ENCODE peak calls at places on chromosomes 12 and 14, in seven cellular contexts. V is uterus; W is CD4-positive, alpha-beta memory T cell; D is right lobe of liver; A is CD4-positive, CD25-positive, alpha-beta regulatory T cell; E is Caco-2; L is bronchial epithelial cell. B is an unnamed sample.

GRCh38 chr14:23183076-23183475 is 384 bp downstream of the SLC7A8 start:
- DNase-seq in A (no peak), L (no peak), W (no peak), E (no peak), D (no peak), V (no peak), B (no peak)

GRCh38 chr12:44000309-44000952 is 164.6 kb downstream of the TMEM117 start:
- DNase-seq in L (peak; percentile 78), W (no peak), D (no peak), E (peak; percentile 71), A (peak; percentile 53), V (no peak), B (no peak)

GRCh38 chr14:103696466-103697071 is 18.7 kb downstream of the XRCC3 start:
- DNase-seq in V (peak; percentile 69), A (no peak), L (no peak), D (no peak), E (no peak), W (no peak), B (peak; percentile 74)

GRCh38 chr14:96383445-96383844 is 8.5 kb upstream of the AK7 start:
- DNase-seq in E (no peak), V (no peak), A (no peak), D (no peak), W (no peak), L (peak; percentile 56), B (no peak)

GRCh38 chr14:26730929-26731618 is 133.2 kb upstream of the NOVA1 start:
- DNase-seq in A (no peak), E (peak; percentile 41), D (peak; percentile 22), V (no peak), W (no peak), L (peak; percentile 9), B (no peak)

GRCh38 chr12:123269395-123269892 is 2.2 kb downstream of the CDK2AP1 start:
- DNase-seq in W (no peak), A (peak; percentile 39), L (no peak), E (no peak), D (peak; percentile 72), V (peak; percentile 64), B (peak; percentile 73)

GRCh38 chr14:23432946-23433345 is 2.5 kb downstream of the MYH7 start:
- DNase-seq in D (no peak), E (no peak), W (no peak), V (no peak), L (no peak), A (no peak), B (no peak)

GRCh38 chr12:16218934-16219718 is 58.4 kb downstream of the SLC15A5 start:
- DNase-seq in W (no peak), A (no peak), V (no peak), D (no peak), E (no peak), L (no peak), B (no peak)

GRCh38 chr12:70383886-70384285 is 17.8 kb downstream of the KCNMB4 start:
- DNase-seq in V (no peak), E (no peak), D (no peak), A (no peak), L (no peak), W (no peak), B (no peak)

GRCh38 chr12:9049520-9050133 is 60.3 kb downstream of the KLRG1 start:
- DNase-seq in E (peak; percentile 56), D (no peak), V (no peak), W (peak; percentile 59), L (peak; percentile 58), A (peak; percentile 71), B (no peak)

DNA sequence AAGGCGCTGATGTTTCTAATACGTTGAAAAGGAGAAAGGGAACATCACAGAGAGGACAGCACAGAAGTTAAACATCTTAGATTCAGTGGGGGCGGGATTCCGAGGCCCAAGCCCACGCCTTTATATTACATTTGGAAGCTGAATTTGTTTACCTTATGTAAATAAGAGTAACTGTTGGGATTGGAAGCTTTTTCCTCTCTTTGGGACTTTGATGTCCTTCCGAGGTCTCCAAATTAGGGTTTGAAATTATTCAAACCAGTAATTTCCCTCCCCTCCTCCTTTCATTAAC is 6.4 kb downstream of the FOXA1 start:
- DNase-seq in D (no peak), W (no peak), A (no peak), E (no peak), V (no peak), L (peak; percentile 53), B (no peak)
- H3K27me3 ChIP-seq in D (no peaks in the 10 kb centered on the region), W (peaks cover 18% of the 10 kb centered on the region), A (peaks cover 47% of the 10 kb centered on the region), E (no peaks in the 10 kb centered on the region), V (peaks cover 98% of the 10 kb centered on the region), L (no peaks in the 10 kb centered on the region), B (peaks cover 100% of the 10 kb centered on the region)

GRCh38 chr14:28780843-28781503 is 14.4 kb downstream of the FOXG1 start:
- DNase-seq in D (no peak), W (no peak), E (no peak), V (no peak), A (no peak), L (no peak), B (no peak)
- H3K27me3 ChIP-seq in D (no peaks in the 10 kb centered on the region), W (no peaks in the 10 kb centered on the region), E (no peaks in the 10 kb centered on the region), V (peaks cover 84% of the 10 kb centered on the region), A (peaks cover 3% of the 10 kb centered on the region), L (peaks cover 45% of the 10 kb centered on the region), B (peaks cover 100% of the 10 kb centered on the region)

DNA sequence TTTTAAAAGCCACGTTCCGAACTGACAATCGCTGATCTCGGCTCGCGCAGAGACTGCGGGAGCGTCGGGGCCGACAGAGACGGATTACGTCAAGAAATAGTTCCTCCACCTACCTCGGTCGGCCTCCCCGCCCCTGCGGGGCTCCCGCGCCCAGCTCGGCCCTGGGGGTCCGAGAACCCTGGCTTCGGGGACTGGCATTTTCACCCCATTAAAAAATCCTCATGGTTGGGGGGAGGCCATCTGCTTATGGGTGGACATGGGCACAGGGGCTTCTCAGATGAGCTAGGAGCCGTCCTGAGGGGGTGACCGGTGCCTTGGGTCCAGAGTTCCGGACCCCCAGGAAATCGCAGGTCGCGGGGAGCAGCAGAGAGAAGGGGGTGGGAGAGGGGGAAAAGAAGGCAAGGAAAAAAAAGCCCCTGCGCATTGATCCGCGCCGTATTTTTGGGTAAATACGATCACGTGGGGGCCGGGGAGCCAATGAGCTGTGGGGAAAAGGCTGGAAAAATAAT is 311 bp upstream of the HOXC9 start:
- DNase-seq in D (no peak), L (no peak), V (peak; percentile 70), E (no peak), W (no peak), A (no peak), B (no peak)
- H3K27me3 ChIP-seq in D (peaks cover 6% of the 10 kb centered on the region), L (peaks cover 89% of the 10 kb centered on the region), V (peaks cover 64% of the 10 kb centered on the region), E (no peaks in the 10 kb centered on the region), W (peaks cover 91% of the 10 kb centered on the region), A (peaks cover 40% of the 10 kb centered on the region), B (peaks cover 100% of the 10 kb centered on the region)

GRCh38 chr12:57237653-57237951 is 8.1 kb downstream of the SHMT2 start:
- DNase-seq in V (no peak), D (no peak), L (peak; percentile 45), A (no peak), E (no peak), W (no peak), B (no peak)
- H3K27me3 ChIP-seq in V (peaks cover 25% of the 10 kb centered on the region), D (no peaks in the 10 kb centered on the region), L (peaks cover 6% of the 10 kb centered on the region), A (peaks cover 3% of the 10 kb centered on the region), E (peaks cover 7% of the 10 kb centered on the region), W (peaks cover 36% of the 10 kb centered on the region), B (peaks cover 79% of the 10 kb centered on the region)